ENCODE peak calls at places on chromosomes 3 and 15, in four cellular contexts. D is hippocampal formation, L is AG09309, C is cardiac muscle cell. Z is an unnamed sample.

GRCh38 chr3:61990618-61991017 is 382.7 kb downstream of the FEZF2 start:
- DNase-seq in C (no peak), L (no peak), D (no peak), Z (no peak)

GRCh38 chr3:24359645-24360462 is 134.8 kb downstream of the THRB start:
- DNase-seq in L (no peak), D (no peak), C (no peak), Z (no peak)

GRCh38 chr3:134480546-134480945 is 5.2 kb downstream of the ANAPC13 start:
- DNase-seq in L (no peak), D (no peak), C (no peak), Z (no peak)

GRCh38 chr3:193335031-193335430 is 43.5 kb downstream of the ATP13A5 start:
- DNase-seq in C (no peak), D (no peak), L (no peak), Z (no peak)

GRCh38 chr3:161026612-161027217 is 78.4 kb downstream of the B3GALNT1 start:
- DNase-seq in C (no peak), D (no peak), L (no peak), Z (no peak)

GRCh38 chr15:69906256-69907185 is 191.2 kb downstream of the TLE3 start:
- DNase-seq in L (no peak), D (no peak), C (no peak), Z (no peak)

GRCh38 chr3:100753846-100754245 is 44.6 kb downstream of the TFG start:
- DNase-seq in C (no peak), D (no peak), L (no peak), Z (no peak)

GRCh38 chr15:29819979-29820801 is 2.1 kb downstream of the TJP1 start:
- DNase-seq in D (no peak), L (no peak), C (no peak), Z (no peak)

GRCh38 chr15:85726446-85726845 is 68.3 kb downstream of the KLHL25 start:
- DNase-seq in C (no peak), L (no peak), D (no peak), Z (no peak)

GRCh38 chr3:148739720-148740119 is 42.0 kb downstream of the AGTR1 start:
- DNase-seq in C (no peak), L (no peak), D (no peak), Z (no peak)

GRCh38 chr15:66290007-66290406 is 3.4 kb upstream of the DIS3L start:
- DNase-seq in C (no peak), L (no peak), D (no peak), Z (no peak)

Z was measured in substantia nigra.